ENCODE peak calls at places on chromosomes 1 and 21, in seven cellular contexts. One of them, this sample, is unnamed.

GRCh38 chr1:47785561-47786271 is 211.5 kb downstream of the TRABD2B start:
- DNase-seq in GM12892: no peak
- DNase-seq in K562: peak; percentile 32
- DNase-seq in GM12878: no peak
- DNase-seq in SK-N-SH: peak; percentile 61
- DNase-seq in HepG2: peak; percentile 41
- DNase-seq in H1: peak; percentile 53
- DNase-seq in this sample: no peak

GRCh38 chr1:29123871-29124365 is at the start of gene TMEM200B:
- DNase-seq in GM12892: no peak
- DNase-seq in K562: no peak
- DNase-seq in GM12878: no peak
- DNase-seq in SK-N-SH: peak; percentile 58
- DNase-seq in HepG2: no peak
- DNase-seq in H1: no peak
- DNase-seq in this sample: no peak

GRCh38 chr21:34029724-34030528 is 43.5 kb upstream of the MRPS6 start:
- DNase-seq in GM12892: peak; percentile 36
- DNase-seq in K562: peak; percentile 85
- DNase-seq in GM12878: peak; percentile 87
- DNase-seq in SK-N-SH: peak; percentile 56
- DNase-seq in HepG2: peak; percentile 23
- DNase-seq in H1: peak; percentile 66
- DNase-seq in this sample: no peak

GRCh38 chr21:20452935-20453334 is 545.3 kb upstream of the NCAM2 start:
- DNase-seq in GM12892: no peak
- DNase-seq in K562: no peak
- DNase-seq in GM12878: no peak
- DNase-seq in SK-N-SH: no peak
- DNase-seq in HepG2: no peak
- DNase-seq in H1: no peak
- DNase-seq in this sample: no peak

GRCh38 chr1:89850844-89851410 is 30.1 kb downstream of the LRRC8D start:
- DNase-seq in GM12892: no peak
- DNase-seq in K562: no peak
- DNase-seq in GM12878: no peak
- DNase-seq in SK-N-SH: no peak
- DNase-seq in HepG2: no peak
- DNase-seq in H1: no peak
- DNase-seq in this sample: no peak

GRCh38 chr1:83996621-83997020 is 2.3 kb downstream of the TTLL7 start:
- DNase-seq in GM12892: no peak
- DNase-seq in K562: no peak
- DNase-seq in GM12878: no peak
- DNase-seq in SK-N-SH: no peak
- DNase-seq in HepG2: no peak
- DNase-seq in H1: no peak
- DNase-seq in this sample: no peak

GRCh38 chr1:227808566-227808965 is 6.9 kb upstream of the PRSS38 start:
- DNase-seq in GM12892: no peak
- DNase-seq in K562: no peak
- DNase-seq in GM12878: no peak
- DNase-seq in SK-N-SH: no peak
- DNase-seq in HepG2: no peak
- DNase-seq in H1: no peak
- DNase-seq in this sample: no peak

GRCh38 chr1:156033011-156033410 is 12.3 kb upstream of the SSR2 start:
- DNase-seq in GM12892: no peak
- DNase-seq in K562: no peak
- DNase-seq in GM12878: no peak
- DNase-seq in SK-N-SH: no peak
- DNase-seq in HepG2: no peak
- DNase-seq in H1: no peak
- DNase-seq in this sample: no peak

GRCh38 chr1:8878448-8879347 is at the start of gene ENO1:
- DNase-seq in GM12892: peak; percentile 91
- DNase-seq in K562: peak; percentile 100
- DNase-seq in GM12878: peak; percentile 98
- DNase-seq in SK-N-SH: peak; percentile 100
- DNase-seq in HepG2: peak; percentile 89
- DNase-seq in H1: peak; percentile 100
- DNase-seq in this sample: peak; percentile 93
- TF ChIP-seq POLR2AphosphoS5 in GM12892: peak; percentile 98
- TF ChIP-seq POLR2AphosphoS5 in K562: peak; percentile 96
- TF ChIP-seq POLR2AphosphoS5 in GM12878: peak; percentile 99
- TF ChIP-seq POLR2AphosphoS5 in SK-N-SH: peak; percentile 92
- TF ChIP-seq POLR2AphosphoS5 in HepG2: peak; percentile 96
- TF ChIP-seq POLR2AphosphoS5 in H1: peak; percentile 96
- TF ChIP-seq POLR2AphosphoS5 in this sample: peak; percentile 99

DNA sequence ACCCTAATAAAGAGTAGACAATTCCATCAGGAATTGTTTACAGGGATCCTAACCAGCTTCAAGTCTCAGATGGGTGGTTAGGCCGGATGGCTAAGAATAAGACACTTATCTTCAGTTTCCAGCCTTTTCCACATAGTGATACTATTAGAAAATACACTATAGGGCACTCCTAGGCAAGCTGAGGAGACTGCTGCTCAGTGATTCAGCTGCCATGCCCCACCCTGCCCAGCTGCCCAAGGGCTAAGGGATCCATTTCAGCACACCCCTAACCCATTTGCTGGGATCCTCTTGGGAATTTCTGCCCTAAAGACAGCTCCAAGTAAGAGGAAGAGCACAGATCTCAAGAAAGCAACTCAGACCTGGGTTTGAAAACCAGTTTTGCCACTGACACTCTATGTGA is 31.9 kb downstream of the PLPP3 start:
- DNase-seq in GM12892: no peak
- DNase-seq in K562: no peak
- DNase-seq in GM12878: no peak
- DNase-seq in SK-N-SH: no peak
- DNase-seq in HepG2: no peak
- DNase-seq in H1: no peak
- DNase-seq in this sample: no peak
- TF ChIP-seq TAF1 in GM12892: no peak
- TF ChIP-seq TAF1 in K562: no peak
- TF ChIP-seq TAF1 in GM12878: no peak
- TF ChIP-seq TAF1 in SK-N-SH: no peak
- TF ChIP-seq TAF1 in HepG2: no peak
- TF ChIP-seq TAF1 in H1: no peak
- TF ChIP-seq TAF1 in this sample: no peak

DNA sequence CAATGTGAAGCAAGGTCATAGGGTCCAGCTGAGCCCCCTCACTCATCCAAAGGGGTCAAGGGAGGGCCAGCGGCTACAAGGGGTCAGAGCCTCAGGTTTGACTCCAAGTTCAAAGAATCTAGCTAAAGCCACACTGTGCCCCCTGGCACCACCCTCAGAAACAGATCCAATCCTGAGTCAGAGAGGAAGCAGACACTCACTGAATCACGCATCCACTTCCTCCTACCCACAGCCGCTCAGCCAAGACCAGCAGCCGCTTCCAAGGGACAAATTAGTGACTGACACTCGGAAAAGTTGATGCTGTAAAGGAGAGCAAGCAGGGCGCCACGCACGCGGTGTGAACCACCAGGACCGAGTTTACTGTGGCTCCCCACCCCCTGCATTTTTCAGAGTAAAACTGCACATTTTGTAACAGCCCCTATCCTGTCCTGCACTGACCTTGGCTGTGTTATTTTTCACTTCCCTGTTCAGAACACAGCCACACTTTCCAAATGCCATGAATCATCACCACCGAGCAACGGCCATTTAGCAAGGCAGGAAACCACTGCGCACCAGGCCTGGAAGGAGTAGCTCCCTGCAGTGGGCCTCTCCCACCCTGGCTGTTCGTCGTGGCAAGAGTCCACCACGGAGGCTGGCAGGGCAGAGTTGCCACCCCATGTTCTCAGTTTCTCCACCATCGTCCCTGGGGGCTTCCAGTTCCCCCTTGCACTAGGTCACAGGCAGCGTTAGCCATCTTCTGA is 147.8 kb downstream of the TOMM20 start:
- DNase-seq in GM12892: peak; percentile 55
- DNase-seq in K562: peak; percentile 44
- DNase-seq in GM12878: peak; percentile 85
- DNase-seq in SK-N-SH: peak; percentile 39
- DNase-seq in HepG2: peak; percentile 83
- DNase-seq in H1: no peak
- DNase-seq in this sample: no peak
- TF ChIP-seq POLR2AphosphoS5 in GM12892: peak; percentile 85
- TF ChIP-seq POLR2AphosphoS5 in K562: no peak
- TF ChIP-seq POLR2AphosphoS5 in GM12878: peak; percentile 78
- TF ChIP-seq POLR2AphosphoS5 in SK-N-SH: no peak
- TF ChIP-seq POLR2AphosphoS5 in HepG2: peak; percentile 13
- TF ChIP-seq POLR2AphosphoS5 in H1: no peak
- TF ChIP-seq POLR2AphosphoS5 in this sample: peak; percentile 75

DNA sequence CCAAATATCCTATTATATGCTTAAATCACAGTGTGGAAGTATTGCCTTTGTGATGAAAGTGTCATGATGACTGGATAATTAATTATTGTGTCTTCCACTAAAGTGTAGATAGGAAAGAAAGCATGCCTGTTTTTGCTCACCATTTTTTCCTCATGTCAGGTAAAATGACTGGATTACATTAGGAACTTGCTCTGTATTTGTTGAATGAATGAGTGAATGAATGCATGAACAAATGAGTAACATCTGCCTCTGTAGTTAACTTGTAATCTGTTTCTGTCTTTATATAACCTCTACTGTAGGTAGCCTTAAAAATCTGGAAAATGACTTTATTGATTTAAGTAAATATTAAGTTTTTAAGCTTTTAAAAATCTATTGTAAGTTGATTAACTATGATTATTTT is 2.9 kb upstream of the PTPRC start:
- DNase-seq in GM12892: no peak
- DNase-seq in K562: no peak
- DNase-seq in GM12878: no peak
- DNase-seq in SK-N-SH: no peak
- DNase-seq in HepG2: no peak
- DNase-seq in H1: no peak
- DNase-seq in this sample: no peak
- TF ChIP-seq TAF1 in GM12892: no peak
- TF ChIP-seq TAF1 in K562: no peak
- TF ChIP-seq TAF1 in GM12878: no peak
- TF ChIP-seq TAF1 in SK-N-SH: no peak
- TF ChIP-seq TAF1 in HepG2: no peak
- TF ChIP-seq TAF1 in H1: no peak
- TF ChIP-seq TAF1 in this sample: no peak

GRCh38 chr1:201988593-201988992 is 6.1 kb downstream of the RNPEP start:
- DNase-seq in GM12892: no peak
- DNase-seq in K562: no peak
- DNase-seq in GM12878: no peak
- DNase-seq in SK-N-SH: no peak
- DNase-seq in HepG2: no peak
- DNase-seq in H1: no peak
- DNase-seq in this sample: no peak

GRCh38 chr1:201990427-201990826 is 8.0 kb downstream of the RNPEP start:
- DNase-seq in GM12892: no peak
- DNase-seq in K562: no peak
- DNase-seq in GM12878: no peak
- DNase-seq in SK-N-SH: peak; percentile 62
- DNase-seq in HepG2: no peak
- DNase-seq in H1: no peak
- DNase-seq in this sample: no peak

GRCh38 chr1:201985355-201985754 is 2.9 kb downstream of the RNPEP start:
- DNase-seq in GM12892: no peak
- DNase-seq in K562: no peak
- DNase-seq in GM12878: no peak
- DNase-seq in SK-N-SH: no peak
- DNase-seq in HepG2: no peak
- DNase-seq in H1: no peak
- DNase-seq in this sample: no peak

GRCh38 chr1:201984446-201984845 is 2.0 kb downstream of the RNPEP start:
- DNase-seq in GM12892: no peak
- DNase-seq in K562: no peak
- DNase-seq in GM12878: no peak
- DNase-seq in SK-N-SH: no peak
- DNase-seq in HepG2: no peak
- DNase-seq in H1: no peak
- DNase-seq in this sample: no peak

GRCh38 chr1:201989354-201990128 is 7.1 kb downstream of the RNPEP start:
- DNase-seq in GM12892: no peak
- DNase-seq in K562: no peak
- DNase-seq in GM12878: no peak
- DNase-seq in SK-N-SH: no peak
- DNase-seq in HepG2: no peak
- DNase-seq in H1: no peak
- DNase-seq in this sample: no peak
- TF ChIP-seq POLR2AphosphoS5 in GM12892: no peak
- TF ChIP-seq POLR2AphosphoS5 in K562: no peak
- TF ChIP-seq POLR2AphosphoS5 in GM12878: no peak
- TF ChIP-seq POLR2AphosphoS5 in SK-N-SH: no peak
- TF ChIP-seq POLR2AphosphoS5 in HepG2: no peak
- TF ChIP-seq POLR2AphosphoS5 in H1: no peak
- TF ChIP-seq POLR2AphosphoS5 in this sample: no peak

DNA sequence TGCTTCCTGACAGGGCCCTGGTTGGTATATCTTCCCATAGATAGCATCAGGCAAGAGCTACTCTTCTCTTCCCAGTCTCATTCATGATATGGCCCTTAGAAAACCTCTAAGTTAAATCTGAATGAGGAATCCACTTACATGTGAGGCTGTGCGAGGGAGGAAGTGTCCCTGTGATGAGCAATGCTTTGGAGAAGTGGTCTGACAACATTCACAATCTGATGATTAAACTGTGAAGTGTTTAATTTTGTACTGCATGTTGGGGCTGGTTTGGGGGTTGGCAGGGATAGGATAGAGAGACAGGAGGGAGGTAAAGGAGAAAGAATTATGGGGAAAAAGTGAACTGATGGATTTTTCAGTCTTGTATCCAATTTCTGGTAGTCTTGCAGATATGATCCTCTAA is 421.2 kb upstream of the DAB1 start:
- DNase-seq in GM12892: no peak
- DNase-seq in K562: no peak
- DNase-seq in GM12878: no peak
- DNase-seq in SK-N-SH: no peak
- DNase-seq in HepG2: no peak
- DNase-seq in H1: no peak
- DNase-seq in this sample: no peak
- TF ChIP-seq TAF1 in GM12892: no peak
- TF ChIP-seq TAF1 in K562: no peak
- TF ChIP-seq TAF1 in GM12878: no peak
- TF ChIP-seq TAF1 in SK-N-SH: no peak
- TF ChIP-seq TAF1 in HepG2: no peak
- TF ChIP-seq TAF1 in H1: no peak
- TF ChIP-seq TAF1 in this sample: no peak

This sample was measured in GM12891.